ENCODE peak calls at places on chromosomes 5 and 9, in four cellular contexts. One of them, this sample, is unnamed.

GRCh38 chr5:172175263-172175719 is 12.7 kb downstream of the STK10 start:
- DNase-seq in WTC11: no peak
- DNase-seq in astrocyte of the cerebellum: no peak
- DNase-seq in stimulated activated CD4-positive, alpha-beta T cell treated with anti-CD3 and anti-CD28 coated beads, Interleukin-4, amount 100 ng/mL, for 24 hours: peak; percentile 89
- DNase-seq in this sample: no peak

GRCh38 chr5:123705741-123706140 is 193.8 kb downstream of the CSNK1G3 start:
- DNase-seq in WTC11: no peak
- DNase-seq in stimulated activated CD4-positive, alpha-beta T cell treated with anti-CD3 and anti-CD28 coated beads, Interleukin-4, amount 100 ng/mL, for 24 hours: no peak
- DNase-seq in astrocyte of the cerebellum: no peak
- DNase-seq in this sample: no peak

GRCh38 chr5:141940695-141941271 is 17.1 kb downstream of the DELE1 start:
- DNase-seq in astrocyte of the cerebellum: peak; percentile 87
- DNase-seq in stimulated activated CD4-positive, alpha-beta T cell treated with anti-CD3 and anti-CD28 coated beads, Interleukin-4, amount 100 ng/mL, for 24 hours: no peak
- DNase-seq in WTC11: no peak
- DNase-seq in this sample: no peak

GRCh38 chr5:125202353-125202752 is 455.9 kb upstream of the ZNF608 start:
- DNase-seq in stimulated activated CD4-positive, alpha-beta T cell treated with anti-CD3 and anti-CD28 coated beads, Interleukin-4, amount 100 ng/mL, for 24 hours: no peak
- DNase-seq in WTC11: no peak
- DNase-seq in astrocyte of the cerebellum: no peak
- DNase-seq in this sample: no peak

GRCh38 chr5:1001406-1002270 is 7.0 kb upstream of the NKD2 start:
- DNase-seq in stimulated activated CD4-positive, alpha-beta T cell treated with anti-CD3 and anti-CD28 coated beads, Interleukin-4, amount 100 ng/mL, for 24 hours: no peak
- DNase-seq in astrocyte of the cerebellum: no peak
- DNase-seq in WTC11: peak; percentile 7
- DNase-seq in this sample: no peak

GRCh38 chr5:89972901-89973300 is 436.7 kb downstream of the CETN3 start:
- DNase-seq in astrocyte of the cerebellum: no peak
- DNase-seq in WTC11: no peak
- DNase-seq in stimulated activated CD4-positive, alpha-beta T cell treated with anti-CD3 and anti-CD28 coated beads, Interleukin-4, amount 100 ng/mL, for 24 hours: no peak
- DNase-seq in this sample: no peak

GRCh38 chr5:83507431-83507830 is 35.9 kb downstream of the VCAN start:
- DNase-seq in WTC11: no peak
- DNase-seq in stimulated activated CD4-positive, alpha-beta T cell treated with anti-CD3 and anti-CD28 coated beads, Interleukin-4, amount 100 ng/mL, for 24 hours: no peak
- DNase-seq in astrocyte of the cerebellum: no peak
- DNase-seq in this sample: no peak

GRCh38 chr5:168798065-168799023 is 219.2 kb upstream of the PANK3 start:
- DNase-seq in stimulated activated CD4-positive, alpha-beta T cell treated with anti-CD3 and anti-CD28 coated beads, Interleukin-4, amount 100 ng/mL, for 24 hours: no peak
- DNase-seq in astrocyte of the cerebellum: no peak
- DNase-seq in WTC11: no peak
- DNase-seq in this sample: no peak

GRCh38 chr5:42228279-42228678 is 195.0 kb upstream of the GHR start:
- DNase-seq in WTC11: no peak
- DNase-seq in astrocyte of the cerebellum: no peak
- DNase-seq in stimulated activated CD4-positive, alpha-beta T cell treated with anti-CD3 and anti-CD28 coated beads, Interleukin-4, amount 100 ng/mL, for 24 hours: no peak
- DNase-seq in this sample: no peak

GRCh38 chr9:129080312-129080607 is 651 bp upstream of the DOLPP1 start:
- DNase-seq in stimulated activated CD4-positive, alpha-beta T cell treated with anti-CD3 and anti-CD28 coated beads, Interleukin-4, amount 100 ng/mL, for 24 hours: no peak
- DNase-seq in WTC11: no peak
- DNase-seq in astrocyte of the cerebellum: no peak
- DNase-seq in this sample: no peak

GRCh38 chr9:81193362-81194339 is 495.7 kb downstream of the TLE1 start:
- DNase-seq in stimulated activated CD4-positive, alpha-beta T cell treated with anti-CD3 and anti-CD28 coated beads, Interleukin-4, amount 100 ng/mL, for 24 hours: no peak
- DNase-seq in astrocyte of the cerebellum: no peak
- DNase-seq in WTC11: no peak
- DNase-seq in this sample: no peak

GRCh38 chr5:64680289-64680688 is 10.0 kb upstream of the SHISAL2B start:
- DNase-seq in stimulated activated CD4-positive, alpha-beta T cell treated with anti-CD3 and anti-CD28 coated beads, Interleukin-4, amount 100 ng/mL, for 24 hours: no peak
- DNase-seq in astrocyte of the cerebellum: no peak
- DNase-seq in WTC11: peak; percentile 42
- DNase-seq in this sample: no peak

GRCh38 chr5:133968057-133968993 is at the start of gene C5orf15:
- DNase-seq in WTC11: peak; percentile 87
- DNase-seq in astrocyte of the cerebellum: peak; percentile 92
- DNase-seq in stimulated activated CD4-positive, alpha-beta T cell treated with anti-CD3 and anti-CD28 coated beads, Interleukin-4, amount 100 ng/mL, for 24 hours: peak; percentile 93
- DNase-seq in this sample: peak; percentile 89

GRCh38 chr5:41875121-41875520 is 4.9 kb upstream of the OXCT1 start:
- DNase-seq in astrocyte of the cerebellum: no peak
- DNase-seq in stimulated activated CD4-positive, alpha-beta T cell treated with anti-CD3 and anti-CD28 coated beads, Interleukin-4, amount 100 ng/mL, for 24 hours: no peak
- DNase-seq in WTC11: no peak
- DNase-seq in this sample: no peak

GRCh38 chr5:78509884-78510769 is 138.4 kb downstream of the LHFPL2 start:
- DNase-seq in WTC11: peak; percentile 74
- DNase-seq in stimulated activated CD4-positive, alpha-beta T cell treated with anti-CD3 and anti-CD28 coated beads, Interleukin-4, amount 100 ng/mL, for 24 hours: peak; percentile 10
- DNase-seq in astrocyte of the cerebellum: no peak
- DNase-seq in this sample: no peak

GRCh38 chr5:54091416-54092130 is 218.8 kb downstream of the ARL15 start:
- DNase-seq in WTC11: no peak
- DNase-seq in stimulated activated CD4-positive, alpha-beta T cell treated with anti-CD3 and anti-CD28 coated beads, Interleukin-4, amount 100 ng/mL, for 24 hours: no peak
- DNase-seq in astrocyte of the cerebellum: no peak
- DNase-seq in this sample: no peak

GRCh38 chr9:129285979-129286772 is 108.1 kb upstream of the IER5L start:
- DNase-seq in WTC11: no peak
- DNase-seq in astrocyte of the cerebellum: no peak
- DNase-seq in stimulated activated CD4-positive, alpha-beta T cell treated with anti-CD3 and anti-CD28 coated beads, Interleukin-4, amount 100 ng/mL, for 24 hours: no peak
- DNase-seq in this sample: no peak

GRCh38 chr5:145825751-145826180 is 9.4 kb downstream of the PRELID2 start:
- DNase-seq in astrocyte of the cerebellum: peak; percentile 66
- DNase-seq in stimulated activated CD4-positive, alpha-beta T cell treated with anti-CD3 and anti-CD28 coated beads, Interleukin-4, amount 100 ng/mL, for 24 hours: no peak
- DNase-seq in WTC11: no peak
- DNase-seq in this sample: peak; percentile 20

GRCh38 chr5:52734557-52734956 is 53.2 kb upstream of the ITGA1 start:
- DNase-seq in astrocyte of the cerebellum: no peak
- DNase-seq in WTC11: no peak
- DNase-seq in stimulated activated CD4-positive, alpha-beta T cell treated with anti-CD3 and anti-CD28 coated beads, Interleukin-4, amount 100 ng/mL, for 24 hours: no peak
- DNase-seq in this sample: no peak

GRCh38 chr5:81950996-81951395 is 20.8 kb upstream of the ATG10 start:
- DNase-seq in astrocyte of the cerebellum: no peak
- DNase-seq in stimulated activated CD4-positive, alpha-beta T cell treated with anti-CD3 and anti-CD28 coated beads, Interleukin-4, amount 100 ng/mL, for 24 hours: no peak
- DNase-seq in WTC11: no peak
- DNase-seq in this sample: no peak

GRCh38 chr9:84867171-84867570 is 197.6 kb downstream of the NTRK2 start:
- DNase-seq in astrocyte of the cerebellum: no peak
- DNase-seq in WTC11: no peak
- DNase-seq in stimulated activated CD4-positive, alpha-beta T cell treated with anti-CD3 and anti-CD28 coated beads, Interleukin-4, amount 100 ng/mL, for 24 hours: no peak
- DNase-seq in this sample: no peak

GRCh38 chr9:93306081-93306480 is 122.1 kb downstream of the WNK2 start:
- DNase-seq in WTC11: no peak
- DNase-seq in astrocyte of the cerebellum: no peak
- DNase-seq in stimulated activated CD4-positive, alpha-beta T cell treated with anti-CD3 and anti-CD28 coated beads, Interleukin-4, amount 100 ng/mL, for 24 hours: no peak
- DNase-seq in this sample: no peak

GRCh38 chr5:33105521-33105941 is 335.2 kb upstream of the TARS1 start:
- DNase-seq in stimulated activated CD4-positive, alpha-beta T cell treated with anti-CD3 and anti-CD28 coated beads, Interleukin-4, amount 100 ng/mL, for 24 hours: no peak
- DNase-seq in astrocyte of the cerebellum: no peak
- DNase-seq in WTC11: no peak
- DNase-seq in this sample: peak; percentile 11

GRCh38 chr9:134962065-134962997 is 44.6 kb upstream of the FCN1 start:
- DNase-seq in WTC11: no peak
- DNase-seq in astrocyte of the cerebellum: no peak
- DNase-seq in stimulated activated CD4-positive, alpha-beta T cell treated with anti-CD3 and anti-CD28 coated beads, Interleukin-4, amount 100 ng/mL, for 24 hours: no peak
- DNase-seq in this sample: no peak

GRCh38 chr5:537098-537497 is 12.8 kb upstream of the SLC9A3 start:
- DNase-seq in stimulated activated CD4-positive, alpha-beta T cell treated with anti-CD3 and anti-CD28 coated beads, Interleukin-4, amount 100 ng/mL, for 24 hours: no peak
- DNase-seq in WTC11: peak; percentile 7
- DNase-seq in astrocyte of the cerebellum: no peak
- DNase-seq in this sample: no peak

GRCh38 chr5:9066349-9066748 is 479.5 kb downstream of the SEMA5A start:
- DNase-seq in WTC11: no peak
- DNase-seq in stimulated activated CD4-positive, alpha-beta T cell treated with anti-CD3 and anti-CD28 coated beads, Interleukin-4, amount 100 ng/mL, for 24 hours: no peak
- DNase-seq in astrocyte of the cerebellum: no peak
- DNase-seq in this sample: no peak

GRCh38 chr9:36764364-36765076 is 191.8 kb downstream of the MELK start:
- DNase-seq in astrocyte of the cerebellum: no peak
- DNase-seq in stimulated activated CD4-positive, alpha-beta T cell treated with anti-CD3 and anti-CD28 coated beads, Interleukin-4, amount 100 ng/mL, for 24 hours: no peak
- DNase-seq in WTC11: no peak
- DNase-seq in this sample: no peak

GRCh38 chr9:129320575-129321311 is 142.7 kb upstream of the IER5L start:
- DNase-seq in stimulated activated CD4-positive, alpha-beta T cell treated with anti-CD3 and anti-CD28 coated beads, Interleukin-4, amount 100 ng/mL, for 24 hours: peak; percentile 58
- DNase-seq in astrocyte of the cerebellum: peak; percentile 36
- DNase-seq in WTC11: peak; percentile 44
- DNase-seq in this sample: peak; percentile 46

GRCh38 chr5:151233576-151234202 is 9.8 kb upstream of the CCDC69 start:
- DNase-seq in stimulated activated CD4-positive, alpha-beta T cell treated with anti-CD3 and anti-CD28 coated beads, Interleukin-4, amount 100 ng/mL, for 24 hours: no peak
- DNase-seq in astrocyte of the cerebellum: no peak
- DNase-seq in WTC11: no peak
- DNase-seq in this sample: no peak

GRCh38 chr9:12863624-12864023 is 88.8 kb downstream of the LURAP1L start:
- DNase-seq in WTC11: no peak
- DNase-seq in stimulated activated CD4-positive, alpha-beta T cell treated with anti-CD3 and anti-CD28 coated beads, Interleukin-4, amount 100 ng/mL, for 24 hours: no peak
- DNase-seq in astrocyte of the cerebellum: no peak
- DNase-seq in this sample: no peak

GRCh38 chr9:37082214-37082765 is 38.1 kb upstream of the ZCCHC7 start:
- DNase-seq in stimulated activated CD4-positive, alpha-beta T cell treated with anti-CD3 and anti-CD28 coated beads, Interleukin-4, amount 100 ng/mL, for 24 hours: no peak
- DNase-seq in WTC11: no peak
- DNase-seq in astrocyte of the cerebellum: no peak
- DNase-seq in this sample: no peak

GRCh38 chr5:175671013-175671412 is 13.1 kb downstream of the HRH2 start:
- DNase-seq in WTC11: no peak
- DNase-seq in astrocyte of the cerebellum: no peak
- DNase-seq in stimulated activated CD4-positive, alpha-beta T cell treated with anti-CD3 and anti-CD28 coated beads, Interleukin-4, amount 100 ng/mL, for 24 hours: no peak
- DNase-seq in this sample: no peak

GRCh38 chr5:63959177-63959982 is 2.9 kb downstream of the HTR1A start:
- DNase-seq in astrocyte of the cerebellum: no peak
- DNase-seq in WTC11: peak; percentile 89
- DNase-seq in stimulated activated CD4-positive, alpha-beta T cell treated with anti-CD3 and anti-CD28 coated beads, Interleukin-4, amount 100 ng/mL, for 24 hours: no peak
- DNase-seq in this sample: no peak

This sample was measured in brain pericyte.